ENCODE peak calls at places on chromosome 7, in four cellular contexts. One of them, this sample, is unnamed. For H3K4me1, the result is how much of the 10 kb centered on the place peaks cover.

GRCh38 chr7:51702673-51703072 is 386.1 kb upstream of the COBL start:
- DNase-seq in K562: no peak
- DNase-seq in uterus: no peak
- DNase-seq in stomach: no peak
- DNase-seq in this sample: no peak

GRCh38 chr7:137953692-137954470 is 48.0 kb downstream of the CREB3L2 start:
- DNase-seq in K562: no peak
- DNase-seq in uterus: peak
- DNase-seq in stomach: no peak
- DNase-seq in this sample: no peak

GRCh38 chr7:131294553-131294952 is 33.1 kb upstream of the MKLN1 start:
- DNase-seq in K562: no peak
- DNase-seq in uterus: no peak
- DNase-seq in stomach: no peak
- DNase-seq in this sample: no peak

GRCh38 chr7:20220824-20221547 is 3.8 kb upstream of the MACC1 start:
- DNase-seq in K562: peak
- DNase-seq in uterus: no peak
- DNase-seq in stomach: no peak
- DNase-seq in this sample: no peak

GRCh38 chr7:99997545-99998137 is 17.8 kb upstream of the ZKSCAN1 start:
- DNase-seq in K562: no peak
- DNase-seq in uterus: peak
- DNase-seq in stomach: peak
- DNase-seq in this sample: peak

GRCh38 chr7:43586251-43586900 is 3.5 kb downstream of the STK17A start:
- DNase-seq in K562: no peak
- DNase-seq in uterus: no peak
- DNase-seq in stomach: no peak
- DNase-seq in this sample: no peak

GRCh38 chr7:124784879-124785818 is 19.6 kb upstream of the GPR37 start:
- DNase-seq in K562: peak
- DNase-seq in uterus: peak
- DNase-seq in stomach: peak
- DNase-seq in this sample: peak

GRCh38 chr7:72335561-72336381 is 76.4 kb downstream of the CALN1 start:
- DNase-seq in K562: no peak
- DNase-seq in uterus: no peak
- DNase-seq in stomach: no peak
- DNase-seq in this sample: no peak

GRCh38 chr7:92988051-92988450 is 129.7 kb downstream of the SAMD9 start:
- DNase-seq in K562: peak
- DNase-seq in uterus: no peak
- DNase-seq in stomach: no peak
- DNase-seq in this sample: no peak

GRCh38 chr7:47905071-47905920 is 43.0 kb downstream of the PKD1L1 start:
- DNase-seq in K562: no peak
- DNase-seq in uterus: no peak
- DNase-seq in stomach: no peak
- DNase-seq in this sample: no peak

DNA sequence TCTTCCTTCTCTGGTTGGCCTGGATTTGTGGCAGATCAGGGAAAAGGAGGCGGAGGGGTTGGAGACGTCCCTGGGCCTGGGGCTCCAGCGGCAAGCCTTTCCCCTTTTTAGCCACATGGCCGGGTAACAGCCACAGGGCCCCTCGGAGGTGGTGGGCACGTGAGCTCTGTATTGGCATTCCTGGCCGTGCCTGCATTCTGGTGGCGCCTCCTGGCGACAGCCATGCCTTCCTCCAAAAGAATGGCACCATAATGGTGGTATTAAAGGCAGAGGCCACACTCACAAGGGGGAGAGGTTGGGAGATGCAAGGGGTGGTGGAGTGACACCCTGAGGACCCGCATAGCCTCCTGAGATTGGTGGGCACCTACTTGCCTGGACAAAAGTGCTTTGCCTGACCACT is 3.0 kb upstream of the AQP1 start:
- DNase-seq in K562: no peak
- DNase-seq in uterus: no peak
- DNase-seq in stomach: no peak
- DNase-seq in this sample: no peak
- H3K4me1 ChIP-seq in K562: half or more
- H3K4me1 ChIP-seq in uterus: under half
- H3K4me1 ChIP-seq in stomach: under half
- H3K4me1 ChIP-seq in this sample: under half

GRCh38 chr7:6056616-6057015 is 25.4 kb downstream of the ANKRD61 start:
- DNase-seq in K562: peak
- DNase-seq in uterus: no peak
- DNase-seq in stomach: no peak
- DNase-seq in this sample: no peak

DNA sequence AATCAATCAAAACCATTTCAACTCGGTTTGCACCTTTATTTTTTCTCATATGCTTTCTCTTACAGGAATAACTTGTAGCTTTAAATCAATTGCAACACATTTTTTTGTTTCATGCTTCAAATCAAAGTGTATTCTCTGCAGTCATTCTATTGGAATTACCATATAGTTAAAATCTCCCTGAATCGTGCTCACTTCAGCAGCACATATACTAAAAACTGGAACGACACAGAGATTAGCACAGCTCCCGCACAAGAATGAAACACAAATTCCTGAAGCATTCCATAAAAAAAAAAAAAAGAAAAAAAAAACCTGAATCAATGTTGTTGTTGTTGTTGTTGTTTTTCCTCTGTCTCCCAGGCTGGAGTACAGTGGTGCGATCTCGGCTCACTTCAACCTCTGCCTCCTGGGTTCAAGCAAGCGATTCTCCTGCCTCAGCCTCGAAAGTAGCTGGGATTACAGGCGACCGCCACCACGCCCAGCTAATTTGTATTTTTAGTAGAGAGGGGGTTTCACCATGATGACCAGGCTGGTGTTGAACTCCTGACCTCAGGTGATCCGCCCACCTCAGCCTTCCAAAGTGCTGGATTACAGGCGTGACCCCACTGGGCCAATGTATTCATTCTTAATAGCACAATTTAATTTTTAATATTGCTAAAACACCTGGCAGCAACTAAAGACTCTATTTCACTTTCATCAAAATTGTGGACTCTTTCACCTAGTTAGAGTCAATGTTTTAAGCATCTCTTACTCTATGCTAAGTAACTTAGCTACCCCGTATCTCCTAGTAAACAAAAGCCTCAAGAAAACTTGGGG is 26.3 kb downstream of the ANKRD61 start:
- DNase-seq in K562: peak
- DNase-seq in uterus: no peak
- DNase-seq in stomach: no peak
- DNase-seq in this sample: no peak
- H3K4me3 ChIP-seq in K562: peak
- H3K4me3 ChIP-seq in uterus: no peak
- H3K4me3 ChIP-seq in stomach: peak
- H3K4me3 ChIP-seq in this sample: peak

DNA sequence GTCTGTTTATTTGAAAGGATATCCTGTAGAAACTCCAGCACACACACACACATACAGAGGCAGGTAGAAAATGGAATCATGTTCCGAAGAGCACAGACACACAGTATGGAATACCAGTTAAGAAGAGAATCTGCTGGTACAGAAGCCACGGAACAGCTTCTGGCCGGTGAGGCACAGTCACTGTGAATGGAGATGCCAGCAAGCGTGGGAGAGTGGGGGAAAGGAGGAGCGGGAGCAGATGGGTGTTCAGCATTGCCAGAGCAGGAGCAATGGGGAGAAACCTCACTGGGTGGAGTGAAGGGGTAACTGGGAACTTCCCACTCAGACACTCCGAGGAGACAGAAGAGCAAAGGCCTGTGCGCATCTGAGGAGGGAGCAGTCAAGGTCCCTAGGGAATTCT is 9.5 kb upstream of the IMPDH1 start:
- DNase-seq in K562: no peak
- DNase-seq in uterus: no peak
- DNase-seq in stomach: no peak
- DNase-seq in this sample: no peak
- TF ChIP-seq CTCF in K562: no peak
- TF ChIP-seq CTCF in uterus: no peak
- TF ChIP-seq CTCF in stomach: no peak
- TF ChIP-seq CTCF in this sample: no peak

DNA sequence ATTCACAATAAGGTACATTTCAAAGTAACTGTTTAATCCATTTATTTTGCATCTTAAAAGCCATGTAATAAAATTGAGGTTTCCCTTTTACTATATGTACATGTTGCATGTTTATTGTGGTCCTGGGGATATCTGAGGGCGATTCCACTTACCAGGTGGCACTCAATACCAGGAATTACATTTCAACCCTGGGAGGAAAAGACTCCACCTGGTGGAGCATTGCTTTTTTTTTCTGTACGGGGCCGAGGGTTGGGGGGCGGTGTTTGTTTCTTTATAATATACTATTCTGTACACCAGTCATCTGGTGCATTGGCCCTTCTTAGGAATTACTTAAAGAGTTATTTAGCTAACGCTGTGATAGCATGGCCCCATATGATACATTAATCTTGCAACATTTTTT is 7.1 kb upstream of the HGF start:
- DNase-seq in K562: no peak
- DNase-seq in uterus: no peak
- DNase-seq in stomach: no peak
- DNase-seq in this sample: no peak
- H3K4me1 ChIP-seq in K562: under half
- H3K4me1 ChIP-seq in uterus: under half
- H3K4me1 ChIP-seq in stomach: under half
- H3K4me1 ChIP-seq in this sample: under half

DNA sequence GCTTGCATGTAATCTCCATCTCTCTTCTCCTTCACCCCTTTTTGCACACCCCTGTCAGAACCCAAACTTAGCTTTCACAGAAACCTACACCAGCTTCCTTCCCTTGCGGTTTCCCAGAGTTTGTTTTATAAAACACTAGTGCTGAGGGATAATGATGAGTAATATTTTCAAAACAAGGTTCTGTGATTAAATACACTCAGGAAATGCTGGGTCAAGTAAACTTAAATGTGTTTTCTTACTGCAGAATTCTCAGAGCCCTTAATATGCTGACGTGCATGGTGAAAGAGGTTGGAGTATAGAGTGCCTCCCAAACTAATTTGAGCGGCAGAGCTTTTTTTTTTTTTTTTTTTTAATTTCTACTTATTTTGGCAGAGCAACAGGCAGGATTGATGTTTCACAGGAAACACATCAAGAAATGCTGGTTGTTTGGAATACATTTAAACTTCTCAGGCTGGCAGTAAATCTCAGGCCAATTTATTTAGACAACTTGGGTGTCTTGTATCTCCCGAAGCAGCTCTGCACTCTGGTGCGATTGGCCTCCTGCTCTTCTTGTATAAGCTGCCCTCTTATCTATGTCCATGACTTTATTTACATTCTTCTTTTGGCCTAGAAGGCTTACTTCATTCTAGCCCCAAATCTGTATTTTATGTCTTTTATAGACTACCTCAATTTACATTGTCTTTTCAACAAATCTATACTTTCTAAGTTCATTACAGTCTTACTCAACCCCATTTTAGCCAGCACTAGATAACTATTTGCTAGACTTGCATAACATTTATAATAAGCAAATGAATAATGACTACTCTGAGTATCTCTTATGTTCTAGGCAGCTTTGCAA is 165.4 kb downstream of the BMPER start:
- DNase-seq in K562: no peak
- DNase-seq in uterus: no peak
- DNase-seq in stomach: no peak
- DNase-seq in this sample: no peak
- H3K4me3 ChIP-seq in K562: no peak
- H3K4me3 ChIP-seq in uterus: no peak
- H3K4me3 ChIP-seq in stomach: no peak
- H3K4me3 ChIP-seq in this sample: no peak

This sample was measured in psoas muscle.